ENCODE peak calls at places on chromosomes 12 and 14, in five cellular contexts. N is aorta, Z is neural progenitor cell, W is heart left ventricle, B is breast epithelium. A is an unnamed sample.
A peak's percentile ranks its signal among the peaks of the same experiment; 100 is the strongest.

GRCh38 chr14:100019156-100019882 is 45.9 kb upstream of the EVL start:
- DNase-seq in Z (peak; percentile 67), N (no peak), B (no peak), W (peak; percentile 29), A (no peak)

GRCh38 chr12:104458645-104459555 is 2.2 kb downstream of the CHST11 start:
- DNase-seq in Z (peak; percentile 28), B (no peak), W (peak; percentile 31), N (peak; percentile 78), A (peak; percentile 27)

GRCh38 chr12:19048943-19049342 is 80.6 kb upstream of the PLEKHA5 start:
- DNase-seq in B (no peak), Z (no peak), W (no peak), N (no peak), A (no peak)

GRCh38 chr14:68124885-68125731 is 305.5 kb downstream of the RAD51B start:
- DNase-seq in N (no peak), W (no peak), Z (no peak), B (no peak), A (no peak)

GRCh38 chr12:69167648-69168165 is 71.7 kb upstream of the CPSF6 start:
- DNase-seq in N (no peak), W (no peak), Z (no peak), B (no peak), A (no peak)

GRCh38 chr14:105126970-105127307 is 41.6 kb downstream of the JAG2 start:
- DNase-seq in N (peak; percentile 23), B (peak; percentile 32), Z (no peak), W (no peak), A (no peak)

GRCh38 chr14:53509227-53509822 is 356.2 kb upstream of the DDHD1 start:
- DNase-seq in N (no peak), W (peak; percentile 72), Z (peak; percentile 9), B (no peak), A (no peak)

GRCh38 chr12:13142747-13143146 is 39.3 kb upstream of the GSG1 start:
- DNase-seq in W (no peak), Z (no peak), N (no peak), B (no peak), A (no peak)

GRCh38 chr12:92696240-92696639 is 6.5 kb upstream of the PLEKHG7 start:
- DNase-seq in B (no peak), W (peak; percentile 54), Z (no peak), N (no peak), A (no peak)

GRCh38 chr12:49260165-49260564 is 4.7 kb upstream of the TUBA1C start:
- DNase-seq in Z (no peak), N (no peak), W (no peak), B (no peak), A (no peak)

GRCh38 chr12:124928912-124929530 is 14.6 kb upstream of the UBC start:
- DNase-seq in W (no peak), B (no peak), N (peak; percentile 62), Z (no peak), A (no peak)

GRCh38 chr12:132506730-132507538 is 17.0 kb downstream of the FBRSL1 start:
- DNase-seq in W (peak; percentile 93), B (peak; percentile 49), Z (no peak), N (peak; percentile 91), A (peak; percentile 69)

GRCh38 chr12:123384994-123385376 is 1.1 kb downstream of the KMT5A start:
- DNase-seq in B (no peak), Z (no peak), W (no peak), N (no peak), A (no peak)

GRCh38 chr14:68695871-68696665 is 96.8 kb downstream of the ZFP36L1 start:
- DNase-seq in W (no peak), N (no peak), B (no peak), Z (no peak), A (no peak)

GRCh38 chr12:70487440-70487839 is 121.3 kb downstream of the KCNMB4 start:
- DNase-seq in B (no peak), Z (no peak), N (no peak), W (no peak), A (no peak)

GRCh38 chr14:99508896-99509629 is 27.9 kb downstream of the CCNK start:
- DNase-seq in N (no peak), B (peak; percentile 50), W (no peak), Z (peak; percentile 21), A (peak; percentile 89)

GRCh38 chr12:6443361-6443983 is 1.3 kb upstream of the CD27 start:
- DNase-seq in B (no peak), Z (no peak), W (no peak), N (no peak), A (peak; percentile 21)

GRCh38 chr12:117343296-117343695 is 18.1 kb downstream of the NOS1 start:
- DNase-seq in N (no peak), W (no peak), Z (no peak), B (no peak), A (no peak)

GRCh38 chr14:94227029-94227428 is 52.9 kb downstream of the PPP4R4 start:
- DNase-seq in B (no peak), W (no peak), N (no peak), Z (no peak), A (no peak)

GRCh38 chr14:95760596-95760995 is 46.7 kb upstream of the TCL1A start:
- DNase-seq in W (no peak), N (no peak), Z (no peak), B (no peak), A (no peak)
- H3K4me1 ChIP-seq in W (no peaks in the 10 kb centered on the region), N (no peaks in the 10 kb centered on the region), Z (peaks cover 7% of the 10 kb centered on the region), B (no peaks in the 10 kb centered on the region), A (no peaks in the 10 kb centered on the region)

GRCh38 chr12:57237952-57238853 is 8.7 kb downstream of the SHMT2 start:
- DNase-seq in Z (peak; percentile 76), N (peak; percentile 83), B (no peak), W (peak; percentile 59), A (no peak)
- H3K4me1 ChIP-seq in Z (peaks cover 63% of the 10 kb centered on the region), N (no peaks in the 10 kb centered on the region), B (peaks cover 18% of the 10 kb centered on the region), W (peaks cover 39% of the 10 kb centered on the region), A (peaks cover 33% of the 10 kb centered on the region)

DNA sequence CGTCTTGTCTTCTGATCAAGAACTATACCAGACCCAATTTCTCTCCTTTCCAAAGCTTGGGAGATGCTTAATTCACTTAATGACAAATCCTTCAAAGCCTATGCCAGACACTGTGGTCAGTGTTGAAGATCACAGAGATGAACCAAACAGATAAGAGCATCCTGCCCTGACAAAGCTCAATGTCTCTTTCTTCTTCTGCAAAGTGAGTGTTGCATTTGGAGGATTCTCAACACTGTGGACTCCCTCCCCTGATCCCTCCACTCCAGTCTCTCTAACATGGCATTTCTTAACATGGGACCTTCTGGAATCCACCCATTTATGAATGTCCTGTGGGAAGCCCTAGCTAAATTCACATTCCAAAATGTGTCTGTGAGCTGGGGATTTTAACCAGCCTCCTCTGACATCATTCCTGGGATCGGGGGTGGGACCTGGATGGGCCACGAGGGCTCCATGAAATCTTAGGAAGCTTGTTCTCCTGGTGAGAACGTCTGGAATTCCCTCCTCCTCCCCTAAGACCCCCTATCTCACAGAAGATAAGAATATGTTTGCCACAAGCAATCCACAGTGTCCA is 20.3 kb downstream of the SYNE3 start:
- DNase-seq in Z (no peak), N (peak; percentile 50), W (no peak), B (no peak), A (no peak)
- H3K4me1 ChIP-seq in Z (peaks cover 6% of the 10 kb centered on the region), N (peaks cover 5% of the 10 kb centered on the region), W (peaks cover 17% of the 10 kb centered on the region), B (peaks cover 6% of the 10 kb centered on the region), A (no peaks in the 10 kb centered on the region)

DNA sequence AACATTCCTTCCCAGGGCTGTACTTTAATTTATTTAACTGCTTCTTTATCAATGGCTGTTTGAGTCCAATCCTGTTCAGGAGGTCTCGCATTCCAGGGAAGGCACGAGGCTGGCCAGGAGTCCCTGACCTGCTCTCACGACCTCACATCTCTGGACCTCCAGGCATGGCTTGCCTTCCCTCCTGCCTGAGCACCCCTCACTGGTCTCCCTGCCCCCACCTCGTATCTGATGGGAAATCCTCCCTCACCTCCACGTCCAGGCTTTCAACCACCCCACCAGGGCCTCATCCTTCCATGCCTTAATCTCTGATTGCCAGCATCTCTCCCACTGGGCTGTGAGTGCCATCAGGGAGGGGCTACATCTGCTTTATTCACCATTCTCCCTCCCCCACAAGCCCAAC is 29.0 kb downstream of the PRKAB1 start:
- DNase-seq in W (no peak), B (no peak), N (no peak), Z (no peak), A (no peak)
- H3K4me1 ChIP-seq in W (no peaks in the 10 kb centered on the region), B (no peaks in the 10 kb centered on the region), N (no peaks in the 10 kb centered on the region), Z (no peaks in the 10 kb centered on the region), A (no peaks in the 10 kb centered on the region)

GRCh38 chr12:2212971-2213869 is 160.4 kb downstream of the CACNA1C start:
- DNase-seq in B (no peak), Z (peak; percentile 50), W (peak; percentile 45), N (no peak), A (no peak)

GRCh38 chr12:2212537-2212936 is 159.8 kb downstream of the CACNA1C start:
- DNase-seq in Z (no peak), N (no peak), B (no peak), W (no peak), A (no peak)

GRCh38 chr12:2208837-2209236 is 156.1 kb downstream of the CACNA1C start:
- DNase-seq in Z (no peak), N (no peak), W (no peak), B (no peak), A (no peak)

GRCh38 chr12:2214411-2214810 is 161.6 kb downstream of the CACNA1C start:
- DNase-seq in Z (no peak), N (peak; percentile 66), W (peak; percentile 53), B (no peak), A (no peak)

GRCh38 chr12:2211119-2211518 is 158.3 kb downstream of the CACNA1C start:
- DNase-seq in Z (no peak), B (no peak), W (no peak), N (no peak), A (no peak)
- H3K4me1 ChIP-seq in Z (peaks cover 11% of the 10 kb centered on the region), B (no peaks in the 10 kb centered on the region), W (peaks cover 11% of the 10 kb centered on the region), N (peaks cover 7% of the 10 kb centered on the region), A (no peaks in the 10 kb centered on the region)

GRCh38 chr12:50923361-50924130 is 28.8 kb upstream of the HIGD1C start:
- DNase-seq in W (no peak), N (no peak), Z (no peak), B (no peak), A (no peak)
- H3K4me1 ChIP-seq in W (no peaks in the 10 kb centered on the region), N (peaks cover 4% of the 10 kb centered on the region), Z (peaks cover 50% of the 10 kb centered on the region), B (no peaks in the 10 kb centered on the region), A (no peaks in the 10 kb centered on the region)

GRCh38 chr12:65657635-65658034 is 166.6 kb upstream of the HMGA2 start:
- DNase-seq in N (no peak), Z (no peak), W (no peak), B (no peak), A (no peak)
- H3K4me1 ChIP-seq in N (no peaks in the 10 kb centered on the region), Z (no peaks in the 10 kb centered on the region), W (no peaks in the 10 kb centered on the region), B (no peaks in the 10 kb centered on the region), A (no peaks in the 10 kb centered on the region)

DNA sequence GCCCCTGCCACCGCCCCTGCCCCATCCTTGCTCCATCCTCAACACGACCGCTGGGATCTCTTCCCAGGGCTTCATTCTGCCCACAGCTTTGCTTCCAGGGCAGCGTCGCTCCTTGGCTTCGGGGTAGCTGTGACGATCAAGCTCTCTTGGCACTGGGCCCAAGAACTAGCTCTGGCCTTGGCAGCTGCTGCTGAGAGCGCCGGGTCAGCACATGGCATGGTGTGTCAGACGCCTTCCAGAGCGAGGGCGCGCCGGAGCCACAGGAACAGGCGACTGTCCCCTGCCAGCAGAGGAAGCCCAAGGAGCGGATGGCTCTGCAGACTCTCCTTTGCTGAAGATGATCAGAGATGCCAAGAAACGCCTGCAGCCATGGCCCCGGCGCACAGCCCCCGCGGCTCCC is 15.9 kb downstream of the RAB35 start:
- DNase-seq in Z (no peak), N (peak; percentile 94), B (no peak), W (peak; percentile 90), A (no peak)
- H3K4me1 ChIP-seq in Z (peaks cover 7% of the 10 kb centered on the region), N (no peaks in the 10 kb centered on the region), B (peaks cover 11% of the 10 kb centered on the region), W (peaks cover 20% of the 10 kb centered on the region), A (no peaks in the 10 kb centered on the region)